ENCODE peak calls at places on chromosomes 11 and 22, in eight cellular contexts. E is HCT116, Z is A549, P is GM12878, Q is K562, F is SK-N-SH, B is H1, T is HepG2. N is an unnamed sample.

GRCh38 chr22:35838849-35839646 is 121.4 kb downstream of the APOL5 start:
- DNase-seq in P (no peak), E (peak), B (no peak), Q (no peak), Z (no peak), F (no peak), T (peak), N (peak)

GRCh38 chr22:34866501-34867171 is 199.3 kb upstream of the ISX start:
- DNase-seq in P (no peak), E (no peak), Z (no peak), F (no peak), B (no peak), T (no peak), Q (no peak), N (no peak)

GRCh38 chr22:18970948-18971315 is 34.8 kb upstream of the PRODH start:
- DNase-seq in E (no peak), Z (no peak), F (peak), T (no peak), P (no peak), B (no peak), Q (no peak), N (no peak)

GRCh38 chr11:83569134-83569805 is 283.1 kb upstream of the CCDC90B start:
- DNase-seq in Z (no peak), F (no peak), P (no peak), Q (no peak), T (no peak), E (no peak), B (no peak), N (no peak)

GRCh38 chr22:49624421-49625177 is 203.1 kb downstream of the BRD1 start:
- DNase-seq in Q (no peak), E (no peak), P (no peak), Z (no peak), T (no peak), B (no peak), F (no peak), N (no peak)

GRCh38 chr11:45093761-45094455 is 52.5 kb upstream of the PRDM11 start:
- DNase-seq in P (no peak), F (no peak), E (no peak), T (no peak), Z (no peak), Q (no peak), B (no peak), N (no peak)

GRCh38 chr11:91970604-91971003 is 254.0 kb upstream of the FAT3 start:
- DNase-seq in Z (no peak), F (no peak), E (no peak), P (no peak), Q (no peak), T (no peak), B (no peak), N (no peak)

GRCh38 chr22:46740910-46741785 is 3.1 kb upstream of the CERK start:
- DNase-seq in Z (no peak), E (no peak), T (no peak), F (no peak), P (no peak), B (no peak), Q (no peak), N (no peak)

GRCh38 chr22:25563757-25564319 is 637 bp upstream of the GRK3 start:
- DNase-seq in B (no peak), T (peak), E (no peak), F (no peak), Q (peak), Z (no peak), P (no peak), N (peak)

GRCh38 chr11:18720811-18721575 is 5.0 kb downstream of the IGSF22 start:
- DNase-seq in Q (peak), P (no peak), F (peak), E (peak), B (peak), Z (peak), T (no peak), N (peak)

GRCh38 chr11:36510567-36511020 is 522 bp upstream of the TRAF6 start:
- DNase-seq in T (no peak), B (no peak), P (no peak), Z (peak), E (no peak), Q (no peak), F (no peak), N (peak)

GRCh38 chr22:26168934-26169311 is 339 bp upstream of the SEZ6L start:
- DNase-seq in B (no peak), E (no peak), P (no peak), Q (no peak), F (no peak), T (no peak), Z (no peak), N (no peak)

GRCh38 chr11:460331-461199 is 10.5 kb downstream of the PTDSS2 start:
- DNase-seq in Z (peak), P (no peak), F (no peak), E (no peak), B (no peak), Q (peak), T (no peak), N (no peak)

GRCh38 chr11:120924109-120924508 is 99.8 kb upstream of the TBCEL start:
- DNase-seq in E (no peak), Z (no peak), P (no peak), T (no peak), Q (no peak), F (no peak), B (no peak), N (no peak)

GRCh38 chr11:28521075-28521474 is 412.9 kb downstream of the METTL15 start:
- DNase-seq in T (no peak), Z (no peak), P (no peak), F (no peak), Q (no peak), E (no peak), B (no peak), N (peak)

GRCh38 chr11:87330072-87330678 is 292.4 kb downstream of the TMEM135 start:
- DNase-seq in T (no peak), Z (no peak), F (no peak), P (no peak), B (no peak), E (no peak), Q (no peak), N (no peak)

GRCh38 chr11:12439615-12440014 is 62.2 kb downstream of the PARVA start:
- DNase-seq in Q (no peak), Z (no peak), B (no peak), T (no peak), P (no peak), F (no peak), E (no peak), N (no peak)

GRCh38 chr22:24420977-24421343 is 6.4 kb upstream of the ADORA2A start:
- DNase-seq in P (no peak), Z (no peak), Q (no peak), T (no peak), F (no peak), B (no peak), E (no peak), N (no peak)

GRCh38 chr11:36292311-36292722 is 3.1 kb upstream of the COMMD9 start:
- DNase-seq in B (no peak), Z (peak), P (peak), T (no peak), E (peak), Q (peak), F (peak), N (peak)

GRCh38 chr11:91978747-91979146 is 245.9 kb upstream of the FAT3 start:
- DNase-seq in T (no peak), F (no peak), P (no peak), Z (no peak), B (no peak), E (no peak), Q (no peak), N (no peak)

GRCh38 chr11:60858731-60859464 is 3.1 kb upstream of the PTGDR2 start:
- DNase-seq in E (no peak), P (no peak), B (no peak), Q (no peak), T (no peak), F (no peak), Z (no peak), N (no peak)

GRCh38 chr11:118652681-118653181 is 26.7 kb downstream of the TREH start:
- DNase-seq in P (no peak), Z (no peak), B (no peak), E (no peak), F (no peak), T (no peak), Q (no peak), N (no peak)

GRCh38 chr11:102010776-102011500 is 36.3 kb upstream of the CFAP300 start:
- DNase-seq in E (peak), T (peak), P (no peak), Q (peak), B (peak), F (peak), Z (peak), N (peak)

GRCh38 chr11:46493786-46494185 is 100.0 kb downstream of the AMBRA1 start:
- DNase-seq in F (no peak), P (no peak), B (no peak), Q (no peak), E (no peak), Z (no peak), T (no peak), N (no peak)

GRCh38 chr11:26297179-26297970 is 34.6 kb upstream of the ANO3 start:
- DNase-seq in B (no peak), T (peak), E (peak), P (no peak), Q (peak), F (peak), Z (peak), N (peak)

GRCh38 chr22:49738566-49738965 is 89.1 kb downstream of the BRD1 start:
- DNase-seq in Z (no peak), Q (no peak), T (no peak), B (no peak), E (no peak), P (no peak), F (no peak), N (no peak)

GRCh38 chr11:455566-456147 is 5.6 kb downstream of the PTDSS2 start:
- DNase-seq in F (no peak), Z (no peak), E (no peak), P (no peak), T (no peak), Q (no peak), B (no peak), N (no peak)

GRCh38 chr11:128872094-128872493 is 5.0 kb upstream of the KCNJ1 start:
- DNase-seq in F (no peak), Z (no peak), Q (no peak), B (no peak), P (no peak), T (no peak), E (no peak), N (no peak)

GRCh38 chr11:130371004-130371590 is 56.4 kb upstream of the ZBTB44 start:
- DNase-seq in B (no peak), Z (no peak), T (no peak), F (no peak), P (no peak), Q (peak), E (no peak), N (no peak)

GRCh38 chr11:10612217-10612862 is 43.9 kb upstream of the LYVE1 start:
- DNase-seq in T (no peak), P (no peak), Z (no peak), Q (no peak), B (no peak), E (no peak), F (no peak), N (no peak)

GRCh38 chr22:46561435-46561905 is 24.1 kb upstream of the CELSR1 start:
- DNase-seq in Z (peak), F (peak), Q (peak), E (peak), T (peak), P (peak), B (no peak), N (peak)

GRCh38 chr11:68584097-68584496 is 100.2 kb upstream of the GAL start:
- DNase-seq in F (peak), P (no peak), Z (peak), T (peak), Q (peak), B (peak), E (no peak), N (peak)

GRCh38 chr22:31692186-31692886 is 30.3 kb upstream of the PISD start:
- DNase-seq in Z (no peak), Q (no peak), B (no peak), E (no peak), P (no peak), T (no peak), F (no peak), N (peak)

GRCh38 chr11:86186420-86186819 is 58.1 kb upstream of the EED start:
- DNase-seq in T (no peak), Q (no peak), F (no peak), P (no peak), B (no peak), E (no peak), Z (no peak), N (no peak)

GRCh38 chr11:131408011-131408640 is 37.7 kb downstream of the NTM start:
- DNase-seq in T (peak), F (peak), Q (peak), B (peak), Z (peak), E (no peak), P (no peak), N (peak)

GRCh38 chr11:21561589-21561988 is 631.3 kb upstream of the ANO5 start:
- DNase-seq in Z (peak), P (no peak), Q (no peak), E (no peak), F (no peak), T (no peak), B (no peak), N (no peak)

GRCh38 chr11:84853841-84854497 is 773.2 kb downstream of the DLG2 start:
- DNase-seq in E (no peak), B (no peak), F (no peak), Q (no peak), T (no peak), P (no peak), Z (no peak), N (no peak)

GRCh38 chr11:40314327-40314726 is 1145.1 kb downstream of the LRRC4C start:
- DNase-seq in T (no peak), F (no peak), Q (no peak), P (no peak), E (no peak), Z (no peak), B (no peak), N (peak)

GRCh38 chr11:40316171-40316570 is 1143.3 kb downstream of the LRRC4C start:
- DNase-seq in Z (no peak), Q (no peak), F (no peak), T (no peak), B (no peak), E (no peak), P (no peak), N (no peak)

DNA sequence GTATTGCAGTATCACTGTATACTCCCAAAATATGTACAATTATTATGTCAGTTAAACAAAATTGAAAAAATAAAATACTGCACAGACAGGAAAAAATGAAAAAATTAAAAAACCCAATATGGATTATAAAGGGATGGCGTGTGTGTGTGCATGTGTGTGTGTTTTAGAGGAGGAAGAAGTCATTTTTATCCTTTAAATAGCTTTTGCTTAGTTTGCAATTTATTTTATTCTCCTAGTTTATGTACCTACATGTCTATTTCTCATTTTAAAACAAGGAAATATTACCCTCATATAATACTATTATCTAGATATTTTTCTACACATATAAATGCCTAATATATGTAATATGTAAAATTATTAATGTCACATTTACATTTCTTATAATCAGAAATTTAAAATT is 1144.3 kb downstream of the LRRC4C start:
- DNase-seq in Q (no peak), E (no peak), T (no peak), B (no peak), Z (no peak), F (no peak), P (no peak), N (no peak)
- TF ChIP-seq RAD21 in Q (no peak), E (no peak), T (no peak), B (no peak), Z (no peak), F (no peak), P (no peak), N (no peak)

GRCh38 chr11:77039491-77040400 is 5.5 kb downstream of the B3GNT6 start:
- DNase-seq in T (no peak), P (no peak), E (no peak), Q (no peak), B (no peak), Z (no peak), F (peak), N (peak)
- TF ChIP-seq RAD21 in T (peak), P (peak), E (peak), Q (no peak), B (peak), Z (peak), F (peak), N (peak)

GRCh38 chr11:115219378-115219777 is 284.8 kb downstream of the CADM1 start:
- DNase-seq in T (no peak), P (no peak), E (no peak), Z (no peak), F (no peak), Q (no peak), B (no peak), N (no peak)
- TF ChIP-seq RAD21 in T (no peak), P (no peak), E (no peak), Z (no peak), F (no peak), Q (no peak), B (no peak), N (no peak)

DNA sequence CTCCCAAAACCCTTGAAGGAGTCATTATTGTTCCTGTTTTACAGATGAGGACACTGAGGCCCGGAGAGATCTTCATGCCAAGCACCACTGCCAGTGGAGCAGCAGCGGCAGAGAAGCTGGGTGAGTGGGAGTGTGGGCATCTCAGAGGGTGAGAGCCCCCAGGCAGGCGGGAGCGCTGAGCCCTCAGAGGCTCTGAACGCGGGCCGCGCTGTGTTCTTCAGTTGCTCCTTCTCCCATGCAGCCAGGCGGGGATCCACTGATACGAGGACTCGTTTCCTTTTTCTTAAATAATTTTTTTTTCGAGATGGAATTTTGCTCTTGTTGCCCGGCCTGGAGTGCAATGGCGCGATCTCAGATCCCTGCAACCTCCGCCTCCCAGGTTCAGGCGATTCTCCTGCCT is 47.0 kb downstream of the TPBGL start:
- DNase-seq in Q (no peak), T (no peak), F (no peak), B (no peak), P (no peak), E (no peak), Z (no peak), N (no peak)
- TF ChIP-seq RAD21 in Q (no peak), T (no peak), F (no peak), B (no peak), P (no peak), E (no peak), Z (no peak), N (no peak)